ENCODE peak calls at places on chromosome 20, in ten cellular contexts. I is endothelial cell of umbilical vein, U is upper lobe of left lung, M is tibial nerve, B is K562, R is body of pancreas, T is stomach, E is GM12878, W is prostate gland, Q is IMR-90. K is an unnamed sample.

GRCh38 chr20:5696011-5696559 is 54.1 kb upstream of the SHLD1 start:
- DNase-seq in I (no peak), U (no peak), M (no peak), B (no peak), R (no peak), T (peak; percentile 28), E (no peak), W (no peak), Q (peak; percentile 99), K (peak; percentile 34)

GRCh38 chr20:40900816-40901215 is 127.8 kb upstream of the TOP1 start:
- DNase-seq in I (no peak), U (no peak), M (no peak), B (no peak), R (no peak), T (no peak), E (no peak), W (no peak), Q (no peak), K (no peak)

GRCh38 chr20:41482647-41483552 is 116.3 kb upstream of the EMILIN3 start:
- DNase-seq in I (peak; percentile 21), U (no peak), M (no peak), B (no peak), R (no peak), T (no peak), E (no peak), W (no peak), Q (peak; percentile 93), K (no peak)

GRCh38 chr20:44398303-44398702 is 42.8 kb downstream of the HNF4A start:
- DNase-seq in I (no peak), U (no peak), M (no peak), B (no peak), R (no peak), T (no peak), E (no peak), W (no peak), Q (peak; percentile 64), K (no peak)

GRCh38 chr20:48405909-48406308 is 421.9 kb downstream of the PREX1 start:
- DNase-seq in I (no peak), U (no peak), M (no peak), B (peak; percentile 14), R (no peak), T (no peak), E (no peak), W (no peak), Q (no peak), K (no peak)

GRCh38 chr20:62543470-62544302 is 67.9 kb upstream of the GATA5 start:
- DNase-seq in I (no peak), U (no peak), M (no peak), B (no peak), R (no peak), T (no peak), E (no peak), W (no peak), Q (no peak), K (no peak)

GRCh38 chr20:37407117-37407566 is 61.2 kb downstream of the SRC start:
- DNase-seq in I (no peak), U (no peak), M (no peak), B (no peak), R (no peak), T (no peak), E (no peak), W (no peak), Q (no peak), K (no peak)

GRCh38 chr20:38843346-38843745 is 37.8 kb downstream of the PPP1R16B start:
- DNase-seq in I (no peak), U (no peak), M (no peak), B (no peak), R (no peak), T (no peak), E (no peak), W (no peak), Q (no peak), K (no peak)

GRCh38 chr20:41204304-41205265 is 67.2 kb downstream of the PLCG1 start:
- DNase-seq in I (no peak), U (no peak), M (no peak), B (no peak), R (no peak), T (no peak), E (no peak), W (no peak), Q (no peak), K (no peak)

GRCh38 chr20:52619671-52620070 is 352.5 kb upstream of the TSHZ2 start:
- DNase-seq in I (no peak), U (no peak), M (no peak), B (no peak), R (no peak), T (no peak), E (no peak), W (no peak), Q (no peak), K (no peak)

GRCh38 chr20:62342910-62343309 is 24.2 kb downstream of the LAMA5 start:
- DNase-seq in I (no peak), U (no peak), M (no peak), B (no peak), R (no peak), T (no peak), E (no peak), W (no peak), Q (peak; percentile 22), K (no peak)

GRCh38 chr20:49446808-49447207 is 35.7 kb downstream of the KCNB1 start:
- DNase-seq in I (no peak), U (peak; percentile 23), M (peak; percentile 87), B (no peak), R (peak; percentile 46), T (peak; percentile 27), E (no peak), W (peak; percentile 11), Q (no peak), K (peak; percentile 68)

GRCh38 chr20:38343798-38344701 is 2.2 kb upstream of the LBP start:
- DNase-seq in I (no peak), U (no peak), M (no peak), B (no peak), R (no peak), T (no peak), E (no peak), W (no peak), Q (no peak), K (no peak)

GRCh38 chr20:59933296-59933848 is at the start of gene SYCP2:
- DNase-seq in I (no peak), U (peak; percentile 40), M (no peak), B (peak; percentile 92), R (peak; percentile 61), T (peak; percentile 61), E (no peak), W (peak; percentile 49), Q (no peak), K (peak; percentile 47)

GRCh38 chr20:58706150-58706892 is 13.7 kb downstream of the NPEPL1 start:
- DNase-seq in I (no peak), U (no peak), M (no peak), B (no peak), R (no peak), T (no peak), E (no peak), W (no peak), Q (no peak), K (no peak)
- TF ChIP-seq POLR2A in I (no peak), U (no peak), M (no peak), B (no peak), R (no peak), T (no peak), E (no peak), W (no peak), Q (no peak), K (no peak)

GRCh38 chr20:45835230-45836224 is 1.9 kb downstream of the SNX21 start:
- DNase-seq in I (no peak), U (no peak), M (peak; percentile 49), B (peak; percentile 82), R (peak; percentile 22), T (no peak), E (no peak), W (no peak), Q (peak; percentile 47), K (peak; percentile 63)
- H3K4me3 ChIP-seq in I (no peak overlapping the region), U (no peak overlapping the region), M (peak overlapping the region; percentile 75), B (no peak overlapping the region), R (no peak overlapping the region), T (peak overlapping the region; percentile 61), E (no peak overlapping the region), W (no peak overlapping the region), Q (no peak overlapping the region), K (peak overlapping the region; percentile 79)

GRCh38 chr20:53643031-53643832 is 49.6 kb upstream of the ZNF217 start:
- DNase-seq in I (peak; percentile 91), U (peak; percentile 58), M (no peak), B (peak; percentile 37), R (peak; percentile 78), T (peak; percentile 52), E (peak; percentile 92), W (peak; percentile 34), Q (peak; percentile 80), K (no peak)
- TF ChIP-seq POLR2A in I (no peak), U (no peak), M (no peak), B (no peak), R (peak; percentile 8), T (no peak), E (peak; percentile 83), W (no peak), Q (no peak), K (no peak)

GRCh38 chr20:24737212-24737850 is 211.7 kb upstream of the CST7 start:
- DNase-seq in I (no peak), U (no peak), M (peak; percentile 2), B (no peak), R (no peak), T (no peak), E (no peak), W (no peak), Q (no peak), K (no peak)

GRCh38 chr20:24738058-24738775 is 210.9 kb upstream of the CST7 start:
- DNase-seq in I (no peak), U (no peak), M (peak; percentile 3), B (no peak), R (no peak), T (no peak), E (no peak), W (no peak), Q (no peak), K (no peak)

GRCh38 chr20:24736844-24737211 is 212.2 kb upstream of the CST7 start:
- DNase-seq in I (no peak), U (no peak), M (peak; percentile 1), B (no peak), R (no peak), T (no peak), E (no peak), W (no peak), Q (no peak), K (no peak)

GRCh38 chr20:24739751-24740150 is 209.3 kb upstream of the CST7 start:
- DNase-seq in I (no peak), U (no peak), M (no peak), B (no peak), R (no peak), T (no peak), E (no peak), W (no peak), Q (no peak), K (no peak)

DNA sequence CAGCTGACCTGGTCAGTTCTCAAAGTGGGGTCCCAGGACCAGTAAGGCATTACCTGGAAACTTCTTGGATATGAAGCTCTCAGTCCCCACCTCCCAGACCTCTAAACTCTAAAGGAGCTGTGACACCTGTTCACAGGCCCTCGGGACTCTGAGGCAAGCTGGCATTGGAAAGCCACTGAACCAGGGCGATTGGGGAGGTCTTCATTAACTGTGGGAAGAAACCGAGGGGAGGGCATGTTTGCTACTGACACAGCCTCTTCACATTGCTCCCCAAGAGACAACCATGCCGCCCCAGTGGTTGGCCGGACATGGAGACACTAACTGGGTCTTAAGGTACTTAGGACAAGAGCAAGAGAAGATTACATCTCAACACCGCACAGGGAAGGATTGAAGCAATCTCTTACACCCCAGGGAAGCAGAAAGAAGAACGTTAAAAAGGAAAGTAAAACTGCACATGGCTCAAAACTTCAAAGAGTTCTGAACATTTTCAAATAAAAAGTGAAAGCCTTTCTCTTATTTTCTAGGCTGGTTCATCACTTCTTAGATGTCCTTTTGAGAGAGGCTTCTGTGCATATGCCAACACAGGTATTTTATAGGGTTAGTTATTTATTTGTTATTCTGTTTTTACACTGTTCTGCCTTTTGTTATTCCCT is 210.0 kb upstream of the CST7 start:
- DNase-seq in I (no peak), U (no peak), M (no peak), B (no peak), R (no peak), T (no peak), E (peak; percentile 9), W (no peak), Q (no peak), K (no peak)
- H3K4me3 ChIP-seq in I (no peak overlapping the region), U (no peak overlapping the region), M (no peak overlapping the region), B (no peak overlapping the region), R (no peak overlapping the region), T (no peak overlapping the region), E (peak overlapping the region; percentile 15), W (no peak overlapping the region), Q (no peak overlapping the region), K (no peak overlapping the region)